ENCODE peak calls at places on chromosomes 13 and 19, in nine cellular contexts. L is astrocyte of the spinal cord, A is fibroblast of pulmonary artery, M is GM23248, G is fibroblast of the aortic adventitia, F is ascending aorta, Q is BJ, O is HCT116, I is fibroblast of lung. Z is an unnamed sample.

GRCh38 chr19:54462713-54463530 is 656 bp downstream of the LENG9 start:
- DNase-seq in L (peak), A (peak), M (peak), G (peak), F (no peak), Q (no peak), O (no peak), I (peak), Z (peak)

GRCh38 chr13:29607465-29607864 is 12.0 kb upstream of the SLC7A1 start:
- DNase-seq in L (no peak), A (no peak), M (peak), G (peak), F (no peak), Q (no peak), O (no peak), I (no peak), Z (no peak)

GRCh38 chr19:4744451-4745170 is 21.0 kb upstream of the DPP9 start:
- DNase-seq in L (peak), A (peak), M (peak), G (peak), F (no peak), Q (peak), O (no peak), I (peak), Z (peak)

GRCh38 chr19:30071871-30072270 is 129.8 kb downstream of the URI1 start:
- DNase-seq in L (no peak), A (no peak), M (no peak), G (no peak), F (no peak), Q (no peak), O (no peak), I (no peak), Z (no peak)

GRCh38 chr13:106597190-106597589 is 29.3 kb upstream of the ARGLU1 start:
- DNase-seq in L (no peak), A (peak), M (peak), G (peak), F (no peak), Q (no peak), O (no peak), I (no peak), Z (no peak)

GRCh38 chr19:49847731-49848696 is 2.9 kb upstream of the PTOV1 start:
- DNase-seq in L (peak), A (peak), M (peak), G (peak), F (no peak), Q (peak), O (peak), I (peak), Z (peak)

GRCh38 chr13:111559612-111560423 is 239.4 kb downstream of the TEX29 start:
- DNase-seq in L (no peak), A (no peak), M (no peak), G (no peak), F (no peak), Q (no peak), O (no peak), I (no peak), Z (no peak)

GRCh38 chr19:38093154-38093553 is 130.9 kb downstream of the DPF1 start:
- DNase-seq in L (no peak), A (no peak), M (no peak), G (no peak), F (no peak), Q (no peak), O (no peak), I (no peak), Z (no peak)

GRCh38 chr13:18949489-18949761 is 232.2 kb downstream of the TUBA3C start:
- DNase-seq in L (no peak), A (no peak), M (no peak), G (no peak), F (no peak), Q (no peak), O (no peak), I (no peak), Z (no peak)

GRCh38 chr13:109678459-109678858 is 107.9 kb downstream of the IRS2 start:
- DNase-seq in L (no peak), A (no peak), M (no peak), G (no peak), F (no peak), Q (no peak), O (no peak), I (no peak), Z (no peak)

GRCh38 chr13:42747399-42747873 is 33.9 kb upstream of the FAM216B start:
- DNase-seq in L (peak), A (peak), M (peak), G (peak), F (no peak), Q (peak), O (no peak), I (peak), Z (peak)

GRCh38 chr13:75968103-75968838 is 332.1 kb downstream of the LMO7 start:
- DNase-seq in L (no peak), A (no peak), M (peak), G (no peak), F (no peak), Q (no peak), O (no peak), I (peak), Z (peak)

GRCh38 chr13:113546571-113547247 is 37.8 kb upstream of the TFDP1 start:
- DNase-seq in L (peak), A (no peak), M (peak), G (peak), F (no peak), Q (no peak), O (no peak), I (peak), Z (no peak)

GRCh38 chr13:113187263-113187669 is 21.2 kb downstream of the PCID2 start:
- DNase-seq in L (peak), A (peak), M (peak), G (peak), F (peak), Q (peak), O (peak), I (peak), Z (peak)

GRCh38 chr13:75762066-75762937 is 126.2 kb downstream of the LMO7 start:
- DNase-seq in L (no peak), A (no peak), M (peak), G (peak), F (no peak), Q (no peak), O (no peak), I (peak), Z (no peak)

GRCh38 chr13:91714726-91715334 is 316.4 kb downstream of the GPC5 start:
- DNase-seq in L (no peak), A (no peak), M (no peak), G (no peak), F (no peak), Q (no peak), O (no peak), I (no peak), Z (no peak)

GRCh38 chr13:62375653-62376052 is 960.0 kb upstream of the PCDH20 start:
- DNase-seq in L (no peak), A (no peak), M (no peak), G (no peak), F (no peak), Q (no peak), O (no peak), I (no peak), Z (no peak)

GRCh38 chr13:113001251-113002140 is 32.5 kb downstream of the MCF2L start:
- DNase-seq in L (peak), A (peak), M (peak), G (no peak), F (no peak), Q (no peak), O (no peak), I (peak), Z (peak)

GRCh38 chr13:71339736-71340135 is 527.3 kb downstream of the DACH1 start:
- DNase-seq in L (no peak), A (no peak), M (no peak), G (no peak), F (no peak), Q (no peak), O (no peak), I (no peak), Z (no peak)

GRCh38 chr13:75180805-75181455 is 301.0 kb downstream of the TBC1D4 start:
- DNase-seq in L (peak), A (peak), M (peak), G (peak), F (no peak), Q (peak), O (no peak), I (peak), Z (no peak)

GRCh38 chr19:54035215-54036178 is 28.2 kb downstream of the VSTM1 start:
- DNase-seq in L (peak), A (peak), M (peak), G (peak), F (no peak), Q (peak), O (no peak), I (peak), Z (peak)

GRCh38 chr13:20715340-20715732 is 11.8 kb downstream of the IL17D start:
- DNase-seq in L (peak), A (no peak), M (peak), G (peak), F (no peak), Q (no peak), O (no peak), I (no peak), Z (peak)

GRCh38 chr13:112576191-112576590 is 11.8 kb downstream of the TUBGCP3 start:
- DNase-seq in L (no peak), A (no peak), M (no peak), G (no peak), F (no peak), Q (no peak), O (no peak), I (no peak), Z (no peak)

GRCh38 chr13:98429081-98429480 is 147.8 kb downstream of the STK24 start:
- DNase-seq in L (no peak), A (no peak), M (no peak), G (no peak), F (no peak), Q (no peak), O (no peak), I (no peak), Z (no peak)

GRCh38 chr19:41758846-41759245 is 3.5 kb downstream of the CEACAM6 start:
- DNase-seq in L (no peak), A (no peak), M (no peak), G (no peak), F (no peak), Q (no peak), O (no peak), I (no peak), Z (no peak)

GRCh38 chr13:100443278-100443997 is 145.2 kb downstream of the GGACT start:
- DNase-seq in L (no peak), A (no peak), M (no peak), G (no peak), F (no peak), Q (no peak), O (no peak), I (no peak), Z (no peak)

DNA sequence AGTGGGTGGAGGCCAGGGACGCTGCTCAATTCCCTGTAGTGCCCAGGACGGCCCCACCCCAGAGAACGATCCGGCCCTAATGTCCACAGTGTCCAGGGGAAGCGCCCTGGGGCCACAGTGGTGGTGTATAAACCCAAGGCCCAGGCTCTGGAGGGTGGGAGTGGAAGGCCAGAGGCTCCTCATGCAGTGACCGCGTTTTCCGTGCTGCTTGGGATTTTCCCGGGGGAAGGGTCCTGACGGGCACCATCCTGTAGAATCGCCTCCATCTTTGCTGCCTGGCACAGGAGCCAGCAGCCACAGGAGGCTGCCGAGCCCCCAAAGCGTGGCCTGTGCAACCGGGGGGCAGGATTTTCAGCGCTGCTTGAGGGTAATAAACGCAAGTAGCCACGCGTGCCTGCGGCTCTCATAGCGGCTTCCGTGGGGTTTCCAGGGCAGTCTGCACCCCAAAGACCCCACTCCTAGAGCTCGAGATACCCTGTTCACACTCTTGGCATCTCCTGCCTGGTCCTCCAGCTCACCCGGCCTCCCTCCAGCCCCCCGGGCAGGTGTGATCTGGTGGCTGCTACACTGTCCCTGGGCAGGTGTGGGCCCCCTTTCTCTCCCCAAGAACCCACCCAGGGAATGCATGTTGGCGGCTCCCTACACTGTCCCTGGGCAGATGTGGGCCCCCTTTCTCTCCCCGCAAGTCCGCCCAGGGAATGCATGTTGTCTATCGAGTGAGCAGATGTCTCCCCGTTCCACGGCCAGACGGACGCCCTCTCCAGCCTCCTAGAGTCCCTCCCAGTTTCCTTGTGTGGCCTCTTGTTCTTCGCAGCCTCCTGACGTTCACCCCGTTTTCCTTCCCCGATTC is 2.2 kb downstream of the NCLN start:
- DNase-seq in L (no peak), A (no peak), M (no peak), G (no peak), F (no peak), Q (no peak), O (no peak), I (no peak), Z (no peak)
- H3K4me3 ChIP-seq in L (no peak), A (no peak), M (peak), G (peak), F (no peak), Q (no peak), O (peak), I (no peak), Z (no peak)

GRCh38 chr19:35249146-35249847 is 495 bp downstream of the LSR start:
- DNase-seq in L (no peak), A (no peak), M (no peak), G (no peak), F (no peak), Q (no peak), O (no peak), I (no peak), Z (no peak)
- H3K4me3 ChIP-seq in L (no peak), A (no peak), M (no peak), G (no peak), F (peak), Q (no peak), O (peak), I (no peak), Z (no peak)

DNA sequence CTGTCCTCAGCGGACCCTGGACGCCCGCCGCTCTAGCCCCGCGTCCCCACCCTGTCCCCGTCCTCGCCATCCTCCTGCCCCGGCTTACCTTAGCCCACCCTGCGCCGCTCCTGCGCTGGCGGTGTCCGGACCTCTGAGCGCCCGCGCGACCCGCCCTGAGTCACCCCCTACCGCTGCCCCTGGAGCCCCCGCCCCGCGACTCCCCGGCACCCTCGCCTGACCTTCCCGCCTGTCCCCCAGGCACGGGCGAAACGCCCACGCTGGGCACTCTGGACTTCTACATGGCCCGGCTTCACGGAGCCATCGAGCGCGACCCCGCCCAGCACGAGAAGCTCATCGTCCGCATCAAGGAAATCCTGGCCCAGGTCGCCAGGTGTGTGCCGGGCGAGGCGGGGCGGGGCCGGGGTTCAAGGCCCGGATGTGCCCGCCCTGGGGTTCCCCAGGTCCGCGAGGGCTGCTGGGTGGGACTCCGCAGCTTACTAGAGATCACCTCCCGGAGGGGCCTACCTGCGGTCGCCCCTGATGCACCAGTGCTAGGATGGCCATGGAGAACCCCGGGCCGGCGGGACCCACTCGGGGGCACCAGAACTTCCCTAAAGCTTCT is 5.1 kb downstream of the HMG20B start:
- DNase-seq in L (no peak), A (no peak), M (no peak), G (no peak), F (no peak), Q (no peak), O (no peak), I (no peak), Z (no peak)
- H3K4me3 ChIP-seq in L (no peak), A (no peak), M (no peak), G (no peak), F (no peak), Q (no peak), O (peak), I (no peak), Z (no peak)

DNA sequence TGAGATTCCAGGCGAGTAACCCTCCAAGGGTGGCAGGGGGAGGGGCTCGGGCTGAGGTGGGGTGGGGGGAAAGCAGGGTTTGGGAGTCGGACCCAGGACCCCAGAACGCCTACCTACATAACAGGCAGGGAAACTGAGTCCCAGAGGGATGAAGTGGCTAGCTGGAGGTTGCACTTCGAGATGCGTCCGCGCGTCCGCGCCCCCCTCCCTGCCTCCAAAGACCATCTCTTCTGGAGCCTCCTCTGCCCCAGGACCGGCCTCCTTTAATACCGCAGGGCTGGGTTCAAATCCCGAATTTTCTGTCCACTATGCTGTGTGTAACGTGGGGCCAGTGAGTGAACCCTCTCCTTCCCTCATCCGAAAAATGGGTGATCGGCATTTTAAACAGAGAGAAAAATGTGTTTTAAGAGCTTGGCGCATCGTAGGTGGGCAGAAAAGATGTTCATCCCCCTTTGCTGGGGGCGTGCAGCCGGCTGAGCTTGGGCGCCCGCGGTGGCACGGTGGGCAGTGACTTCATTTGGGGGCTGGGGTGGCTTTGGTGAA is 13.8 kb downstream of the TJP3 start:
- DNase-seq in L (no peak), A (no peak), M (no peak), G (no peak), F (no peak), Q (no peak), O (no peak), I (no peak), Z (no peak)
- H3K4me3 ChIP-seq in L (no peak), A (no peak), M (no peak), G (no peak), F (no peak), Q (no peak), O (peak), I (no peak), Z (no peak)

Z was measured in skeletal muscle cell.